ENCODE peak calls at places on chromosomes 7 and 10, in five cellular contexts. C is neural progenitor cell, H is HCT116, N is OCI-LY7, I is HepG2. Q is an unnamed sample.

GRCh38 chr7:4700577-4701235 is 18.6 kb downstream of the FOXK1 start:
- DNase-seq in C (peak), H (no peak), N (no peak), I (no peak), Q (peak)

GRCh38 chr10:46523119-46523880 is 33.2 kb downstream of the GPRIN2 start:
- DNase-seq in C (no peak), H (peak), N (no peak), I (no peak), Q (no peak)

GRCh38 chr7:111012799-111013675 is 77.9 kb upstream of the LRRN3 start:
- DNase-seq in C (no peak), H (no peak), N (no peak), I (no peak), Q (no peak)

GRCh38 chr7:46080595-46081159 is 159.6 kb upstream of the IGFBP3 start:
- DNase-seq in C (no peak), H (no peak), N (no peak), I (no peak), Q (no peak)

GRCh38 chr10:80154978-80155695 is 22.6 kb downstream of the PLAC9 start:
- DNase-seq in C (no peak), H (no peak), N (no peak), I (no peak), Q (no peak)

GRCh38 chr7:68938151-68938550 is 660.1 kb upstream of the AUTS2 start:
- DNase-seq in C (no peak), H (no peak), N (no peak), I (no peak), Q (no peak)

GRCh38 chr7:157993406-157994105 is 594.1 kb downstream of the PTPRN2 start:
- DNase-seq in C (no peak), H (no peak), N (no peak), I (no peak), Q (no peak)

GRCh38 chr7:33677556-33677955 is 227.8 kb upstream of the BMPER start:
- DNase-seq in C (no peak), H (no peak), N (no peak), I (no peak), Q (no peak)

GRCh38 chr7:71630521-71630920 is 498.6 kb downstream of the GALNT17 start:
- DNase-seq in C (no peak), H (no peak), N (no peak), I (no peak), Q (no peak)

GRCh38 chr10:123165445-123166072 is 11.4 kb downstream of the BUB3 start:
- DNase-seq in C (no peak), H (no peak), N (no peak), I (no peak), Q (no peak)

GRCh38 chr7:150966002-150966401 is 12.1 kb downstream of the KCNH2 start:
- DNase-seq in C (peak), H (no peak), N (peak), I (peak), Q (no peak)

GRCh38 chr7:91041901-91042457 is 222.3 kb upstream of the FZD1 start:
- DNase-seq in C (no peak), H (no peak), N (no peak), I (no peak), Q (no peak)

GRCh38 chr7:116011584-116011983 is 19.0 kb downstream of the TFEC start:
- DNase-seq in C (no peak), H (no peak), N (no peak), I (no peak), Q (no peak)

GRCh38 chr7:152866791-152867481 is 107.4 kb downstream of the ACTR3B start:
- DNase-seq in C (no peak), H (no peak), N (no peak), I (no peak), Q (no peak)

GRCh38 chr10:11014671-11015141 is 3.0 kb upstream of the CELF2 start:
- DNase-seq in C (peak), H (no peak), N (no peak), I (no peak), Q (no peak)

GRCh38 chr7:117683736-117684135 is 189.5 kb downstream of the CTTNBP2 start:
- DNase-seq in C (no peak), H (no peak), N (no peak), I (no peak), Q (no peak)

GRCh38 chr7:158955932-158956804 is 99.8 kb downstream of the DYNC2I1 start:
- DNase-seq in C (no peak), H (no peak), N (no peak), I (no peak), Q (no peak)

GRCh38 chr10:32256613-32257437 is 90.1 kb downstream of the EPC1 start:
- DNase-seq in C (peak), H (peak), N (peak), I (peak), Q (peak)

GRCh38 chr10:65204999-65205398 is 1683.8 kb downstream of the REEP3 start:
- DNase-seq in C (peak), H (no peak), N (no peak), I (no peak), Q (no peak)

GRCh38 chr10:103649654-103650423 is 156.3 kb downstream of the NEURL1 start:
- DNase-seq in C (no peak), H (no peak), N (peak), I (no peak), Q (no peak)

GRCh38 chr10:129966831-129967578 is 2.9 kb upstream of the EBF3 start:
- DNase-seq in C (peak), H (no peak), N (no peak), I (no peak), Q (no peak)

GRCh38 chr10:106440767-106441166 is 723.7 kb downstream of the SORCS1 start:
- DNase-seq in C (no peak), H (no peak), N (no peak), I (no peak), Q (no peak)

GRCh38 chr7:22371878-22372277 is 14.9 kb upstream of the RAPGEF5 start:
- DNase-seq in C (no peak), H (no peak), N (no peak), I (peak), Q (no peak)
- TF ChIP-seq CTCF in C (no peak), H (no peak), N (no peak), I (no peak), Q (no peak)

GRCh38 chr10:68086011-68086410 is 10.9 kb upstream of the HERC4 start:
- DNase-seq in C (no peak), H (no peak), N (no peak), I (no peak), Q (no peak)
- H2AFZ ChIP-seq in C (no peak), H (peak), N (no peak), I (no peak), Q (no peak)

GRCh38 chr7:6481445-6481844 is 33.7 kb upstream of the DAGLB start:
- DNase-seq in C (no peak), H (no peak), N (no peak), I (no peak), Q (no peak)

GRCh38 chr7:6480323-6480660 is 32.5 kb upstream of the DAGLB start:
- DNase-seq in C (no peak), H (no peak), N (no peak), I (no peak), Q (no peak)

GRCh38 chr7:6482743-6483119 is 35.0 kb upstream of the DAGLB start:
- DNase-seq in C (no peak), H (no peak), N (no peak), I (no peak), Q (no peak)

GRCh38 chr7:6479067-6479466 is 31.3 kb upstream of the DAGLB start:
- DNase-seq in C (no peak), H (no peak), N (peak), I (no peak), Q (no peak)

DNA sequence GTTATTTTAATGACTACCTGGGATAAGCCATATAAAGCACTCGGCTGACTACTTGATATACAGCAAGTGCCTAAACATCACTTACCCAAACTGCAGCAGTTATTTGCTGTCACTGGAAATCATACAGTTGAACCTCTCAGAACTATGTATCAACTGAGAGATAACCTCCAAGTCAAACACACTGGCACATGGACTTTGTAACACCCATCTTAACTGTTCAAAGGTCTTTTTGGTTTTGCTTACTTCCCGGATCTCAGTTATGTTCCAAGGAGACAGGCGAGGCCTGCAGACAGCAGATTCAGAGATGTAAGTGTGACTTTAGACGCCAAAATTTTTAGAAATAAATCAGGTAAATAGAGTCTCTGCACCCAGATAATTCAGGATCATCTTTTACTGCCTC is 34.6 kb upstream of the DAGLB start:
- DNase-seq in C (no peak), H (no peak), N (no peak), I (peak), Q (peak)
- H3K4me3 ChIP-seq in C (no peak), H (peak), N (peak), I (peak), Q (peak)

GRCh38 chr7:108805808-108806397 is 236.2 kb downstream of the DNAJB9 start:
- DNase-seq in C (peak), H (peak), N (peak), I (peak), Q (peak)
- TF ChIP-seq CTCF in C (peak), H (peak), N (peak), I (peak), Q (peak)

GRCh38 chr10:114266521-114266920 is 27.5 kb downstream of the VWA2 start:
- DNase-seq in C (no peak), H (no peak), N (no peak), I (no peak), Q (peak)
- H2AFZ ChIP-seq in C (no peak), H (no peak), N (no peak), I (no peak), Q (no peak)

GRCh38 chr7:121329460-121330052 is 756 bp downstream of the WNT16 start:
- DNase-seq in C (peak), H (no peak), N (no peak), I (no peak), Q (peak)

GRCh38 chr7:121330053-121330833 is 1.4 kb downstream of the WNT16 start:
- DNase-seq in C (peak), H (no peak), N (no peak), I (no peak), Q (no peak)

GRCh38 chr7:121331048-121331447 is 2.2 kb downstream of the WNT16 start:
- DNase-seq in C (no peak), H (no peak), N (no peak), I (no peak), Q (no peak)

GRCh38 chr7:121328508-121329459 is at the start of gene WNT16:
- DNase-seq in C (peak), H (peak), N (no peak), I (no peak), Q (no peak)

GRCh38 chr7:121331574-121331973 is 2.8 kb downstream of the WNT16 start:
- DNase-seq in C (no peak), H (no peak), N (no peak), I (no peak), Q (no peak)
- H3K4me3 ChIP-seq in C (no peak), H (peak), N (no peak), I (no peak), Q (no peak)

DNA sequence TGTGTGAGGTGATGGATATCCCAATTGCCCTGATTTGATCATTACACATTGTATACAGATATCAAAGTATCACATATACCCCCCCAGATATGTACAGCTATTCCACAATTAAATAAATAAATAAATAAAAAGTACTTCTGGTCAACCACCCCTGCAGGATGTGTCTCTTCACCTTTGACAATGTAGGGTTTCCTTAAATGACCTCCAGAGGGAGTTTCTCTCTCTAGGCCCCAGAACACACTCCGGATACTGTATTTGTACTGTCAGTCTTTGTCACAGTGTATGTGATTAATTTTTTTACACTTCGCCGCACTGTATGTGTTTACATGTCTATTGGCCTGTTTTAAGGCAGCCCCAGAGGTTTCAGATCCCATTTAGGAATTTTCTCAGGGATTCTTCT is 123.6 kb downstream of the ADCYAP1R1 start:
- DNase-seq in C (peak), H (no peak), N (peak), I (peak), Q (no peak)
- TF ChIP-seq CTCF in C (peak), H (peak), N (peak), I (no peak), Q (peak)

DNA sequence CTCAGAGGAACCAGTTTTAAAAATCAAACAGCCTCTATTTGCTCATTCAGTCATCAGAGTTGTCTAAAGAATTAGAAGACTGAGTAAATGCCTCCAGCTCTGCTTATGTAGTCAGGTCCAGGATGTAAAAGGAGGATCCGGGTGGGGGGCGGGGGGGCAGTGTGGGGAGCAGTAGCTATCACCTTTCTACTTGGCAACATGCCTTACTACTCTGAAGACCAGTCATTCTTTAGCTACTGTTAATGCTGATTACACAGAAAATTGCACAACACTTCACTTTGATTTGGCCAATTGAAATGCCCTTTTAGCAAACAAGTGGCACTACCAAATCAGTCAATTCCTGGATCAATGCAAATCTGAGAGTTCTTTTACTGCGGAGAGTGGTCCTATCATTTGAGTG is 164.2 kb downstream of the NXPH1 start:
- DNase-seq in C (no peak), H (no peak), N (no peak), I (no peak), Q (no peak)
- H2AFZ ChIP-seq in C (no peak), H (no peak), N (no peak), I (no peak), Q (no peak)

Q was measured in hepatocyte.